ENCODE peak calls at places on chromosomes 12 and 14, in six cellular contexts. X, Y, I, E, Z and J are unnamed samples.
A peak's percentile ranks its signal among the peaks of the same experiment; 100 is the strongest.

GRCh38 chr14:87411370-87411769 is 581.6 kb downstream of the GALC start:
- DNase-seq in I (no peak), Y (no peak), X (no peak), Z (no peak), E (no peak), J (no peak)

GRCh38 chr14:95190346-95190840 is 33.1 kb upstream of the DICER1 start:
- DNase-seq in Y (no peak), E (no peak), Z (no peak), I (no peak), X (peak; percentile 17), J (no peak)

GRCh38 chr14:25887251-25887908 is 710.5 kb downstream of the NOVA1 start:
- DNase-seq in Z (no peak), E (no peak), I (no peak), Y (no peak), X (no peak), J (no peak)

GRCh38 chr12:47938093-47938492 is 25.3 kb upstream of the TMEM106C start:
- DNase-seq in X (peak; percentile 73), E (no peak), I (no peak), Z (peak; percentile 67), Y (no peak), J (no peak)

GRCh38 chr12:48219635-48220034 is 16.5 kb upstream of the OR10AD1 start:
- DNase-seq in X (peak; percentile 7), Y (no peak), E (no peak), Z (no peak), I (no peak), J (no peak)

GRCh38 chr12:66065623-66066022 is 64.9 kb downstream of the LLPH start:
- DNase-seq in I (no peak), X (peak; percentile 53), Y (no peak), E (no peak), Z (no peak), J (no peak)

GRCh38 chr12:1795221-1795784 is 25.1 kb upstream of the LRTM2 start:
- DNase-seq in I (no peak), Z (no peak), E (no peak), X (no peak), Y (no peak), J (peak; percentile 75)

GRCh38 chr12:70283232-70283631 is 40.0 kb downstream of the CNOT2 start:
- DNase-seq in Z (no peak), Y (no peak), X (no peak), I (no peak), E (no peak), J (no peak)

GRCh38 chr14:78254911-78255431 is 84.8 kb downstream of the NRXN3 start:
- DNase-seq in Z (peak; percentile 52), I (no peak), Y (peak; percentile 4), X (peak; percentile 23), E (no peak), J (no peak)

GRCh38 chr14:22227084-22227483 is 361.9 kb downstream of the DAD1 start:
- DNase-seq in Y (no peak), X (no peak), Z (no peak), E (no peak), I (no peak), J (no peak)

GRCh38 chr12:23210573-23210972 is 585.6 kb downstream of the ETNK1 start:
- DNase-seq in Y (no peak), X (no peak), I (no peak), E (no peak), Z (no peak), J (no peak)

GRCh38 chr14:105205718-105206208 is 24.7 kb upstream of the NUDT14 start:
- DNase-seq in Y (no peak), X (no peak), Z (no peak), E (no peak), I (no peak), J (no peak)

GRCh38 chr14:52402812-52403526 is 88.9 kb downstream of the PTGER2 start:
- DNase-seq in Y (peak; percentile 35), I (no peak), Z (no peak), X (peak; percentile 16), E (no peak), J (no peak)

GRCh38 chr12:30026621-30027234 is 243.0 kb upstream of the TMTC1 start:
- DNase-seq in X (peak; percentile 64), Z (peak; percentile 7), E (no peak), I (no peak), Y (peak; percentile 80), J (no peak)

GRCh38 chr14:77071938-77072388 is 26.1 kb upstream of the CIPC start:
- DNase-seq in X (no peak), Z (no peak), I (no peak), Y (no peak), E (no peak), J (no peak)

GRCh38 chr14:56494167-56494566 is 85.4 kb upstream of the TMEM260 start:
- DNase-seq in Y (no peak), I (no peak), X (no peak), E (no peak), Z (no peak), J (peak; percentile 75)

GRCh38 chr12:12999959-13000615 is at the start of gene HEBP1:
- DNase-seq in Y (peak; percentile 94), E (peak; percentile 98), Z (peak; percentile 80), X (peak; percentile 89), I (peak; percentile 99), J (peak; percentile 98)

GRCh38 chr12:121678721-121679300 is 9.4 kb upstream of the MORN3 start:
- DNase-seq in X (no peak), E (no peak), Y (no peak), Z (no peak), I (no peak), J (no peak)

GRCh38 chr12:119920064-119920463 is 42.9 kb upstream of the CIT start:
- DNase-seq in I (no peak), Y (no peak), Z (no peak), X (no peak), E (no peak), J (no peak)

GRCh38 chr12:49121047-49121696 is 10.0 kb downstream of the TUBA1B start:
- DNase-seq in Z (peak; percentile 80), Y (peak; percentile 81), E (no peak), X (peak; percentile 73), I (peak; percentile 67), J (no peak)

GRCh38 chr12:20367731-20368652 is at the start of gene PDE3A:
- DNase-seq in E (peak; percentile 72), Y (peak; percentile 88), Z (peak; percentile 34), X (peak; percentile 39), I (peak; percentile 79), J (no peak)

GRCh38 chr12:106976013-106976658 is 10.8 kb downstream of the MTERF2 start:
- DNase-seq in Z (no peak), I (no peak), E (no peak), X (peak; percentile 40), Y (peak; percentile 76), J (no peak)

GRCh38 chr14:20657216-20658211 is 16.0 kb upstream of the OR6S1 start:
- DNase-seq in Y (no peak), I (no peak), Z (no peak), X (no peak), E (no peak), J (peak; percentile 83)

GRCh38 chr12:10652192-10652591 is 21.7 kb downstream of the STYK1 start:
- DNase-seq in X (no peak), E (no peak), I (no peak), Y (no peak), Z (no peak), J (no peak)

GRCh38 chr14:69363055-69363454 is 35.0 kb downstream of the ERH start:
- DNase-seq in I (no peak), Y (peak; percentile 52), X (peak; percentile 62), Z (no peak), E (peak; percentile 66), J (no peak)

GRCh38 chr12:106840217-106840616 is 65.7 kb downstream of the RIC8B start:
- DNase-seq in I (no peak), X (peak; percentile 44), Y (peak; percentile 72), Z (peak; percentile 45), E (no peak), J (no peak)